ENCODE peak calls at places on chromosomes 7 and 10, in nine cellular contexts. N is BJ; T is head of caudate nucleus; I is heart right ventricle; F is GM04504; E is type B pancreatic cell; U is activated CD8-positive, alpha-beta memory T cell treated with anti-CD3 and anti-CD28 coated beads for 4 hours; X is RCC 7860; Q is vagina. Y is an unnamed sample.

GRCh38 chr7:118179191-118179590 is 4.8 kb upstream of the LSM8 start:
- DNase-seq in E (no peak), N (no peak), X (no peak), F (no peak), U (no peak), T (no peak), I (no peak), Q (no peak), Y (no peak)

GRCh38 chr7:100369105-100369504 is 4.2 kb upstream of the PILRA start:
- DNase-seq in N (no peak), X (no peak), F (no peak), Q (no peak), I (peak; percentile 37), U (no peak), T (peak; percentile 62), E (no peak), Y (peak; percentile 92)

GRCh38 chr7:71442492-71443196 is 310.7 kb downstream of the GALNT17 start:
- DNase-seq in T (peak; percentile 9), N (no peak), F (no peak), Q (no peak), I (no peak), U (no peak), X (no peak), E (no peak), Y (no peak)

GRCh38 chr10:115762029-115762428 is 511.0 kb downstream of the GFRA1 start:
- DNase-seq in E (no peak), U (no peak), I (no peak), T (no peak), Q (no peak), F (no peak), N (no peak), X (no peak), Y (no peak)

GRCh38 chr7:106068986-106069385 is 43.1 kb downstream of the SYPL1 start:
- DNase-seq in U (no peak), X (no peak), F (peak; percentile 53), N (no peak), Q (no peak), I (no peak), E (no peak), T (no peak), Y (peak; percentile 89)

GRCh38 chr7:3103614-3104399 is 60.1 kb upstream of the CARD11 start:
- DNase-seq in T (no peak), Q (no peak), E (no peak), I (no peak), F (no peak), N (no peak), X (no peak), U (no peak), Y (no peak)

GRCh38 chr10:33142290-33142689 is 184.3 kb upstream of the ITGB1 start:
- DNase-seq in F (no peak), E (no peak), N (no peak), Q (no peak), U (no peak), X (no peak), I (peak; percentile 26), T (no peak), Y (no peak)

GRCh38 chr7:31493714-31494181 is 20.1 kb upstream of the ITPRID1 start:
- DNase-seq in U (no peak), F (no peak), T (no peak), E (no peak), X (no peak), N (no peak), I (no peak), Q (no peak), Y (no peak)

GRCh38 chr10:12635127-12635541 is 285.8 kb downstream of the CAMK1D start:
- DNase-seq in F (no peak), U (no peak), X (no peak), Q (no peak), N (no peak), I (no peak), T (no peak), E (no peak), Y (peak; percentile 45)

GRCh38 chr10:70775679-70776454 is 9.3 kb downstream of the TBATA start:
- DNase-seq in N (no peak), X (no peak), Q (no peak), U (no peak), I (no peak), T (no peak), E (no peak), F (no peak), Y (no peak)